ENCODE peak calls at places on chromosomes 2 and 18, in seven cellular contexts. J is sigmoid colon, N is SJCRH30, F is stomach, H is dorsolateral prefrontal cortex, Z is AG04450, W is left lung. S is an unnamed sample.

GRCh38 chr2:88561646-88562388 is 65.4 kb downstream of the EIF2AK3 start:
- DNase-seq in W (no peak), F (no peak), Z (no peak), J (no peak), N (no peak), H (no peak), S (no peak)

GRCh38 chr2:159475793-159476192 is 140.6 kb downstream of the BAZ2B start:
- DNase-seq in J (no peak), Z (no peak), N (no peak), F (no peak), H (no peak), W (peak; percentile 19), S (no peak)

GRCh38 chr18:62585274-62586147 is 62.7 kb downstream of the ZCCHC2 start:
- DNase-seq in N (no peak), F (no peak), J (no peak), H (no peak), W (no peak), Z (no peak), S (no peak)

GRCh38 chr2:237886702-237887481 is 27.5 kb downstream of the RAMP1 start:
- DNase-seq in J (peak; percentile 100), Z (peak; percentile 55), N (no peak), H (no peak), W (no peak), F (no peak), S (no peak)

GRCh38 chr2:16709769-16710168 is 44.1 kb upstream of the CYRIA start:
- DNase-seq in N (no peak), W (no peak), Z (no peak), F (no peak), J (no peak), H (no peak), S (no peak)

GRCh38 chr2:182763311-182763912 is 47.4 kb downstream of the DNAJC10 start:
- DNase-seq in N (peak; percentile 61), W (no peak), F (no peak), Z (no peak), H (no peak), J (no peak), S (no peak)

GRCh38 chr18:36419913-36420531 is 122.5 kb downstream of the FHOD3 start:
- DNase-seq in W (no peak), H (no peak), J (no peak), Z (no peak), N (no peak), F (no peak), S (no peak)

GRCh38 chr2:156435725-156436476 is at the start of gene GPD2:
- DNase-seq in W (peak; percentile 100), Z (peak; percentile 42), N (peak; percentile 56), H (peak; percentile 85), J (peak; percentile 95), F (peak; percentile 92), S (peak; percentile 95)

GRCh38 chr2:10424051-10424450 is 24.1 kb downstream of the ODC1 start:
- DNase-seq in F (no peak), J (no peak), Z (peak; percentile 51), W (peak; percentile 37), H (no peak), N (no peak), S (no peak)

GRCh38 chr2:117271631-117272030 is 542.9 kb upstream of the DDX18 start:
- DNase-seq in W (no peak), H (no peak), J (no peak), Z (no peak), N (no peak), F (no peak), S (no peak)

GRCh38 chr2:105324732-105325131 is 4.8 kb downstream of the TGFBRAP1 start:
- DNase-seq in H (no peak), N (peak; percentile 85), Z (no peak), W (no peak), F (no peak), J (no peak), S (no peak)

GRCh38 chr2:69308338-69308737 is 78.7 kb downstream of the GFPT1 start:
- DNase-seq in F (no peak), W (no peak), Z (no peak), N (no peak), J (no peak), H (no peak), S (no peak)

GRCh38 chr2:120438301-120439066 is 92.5 kb downstream of the INHBB start:
- DNase-seq in F (no peak), J (peak; percentile 34), H (no peak), W (no peak), N (no peak), Z (no peak), S (no peak)

GRCh38 chr2:74849228-74849892 is 15.4 kb downstream of the HK2 start:
- DNase-seq in J (no peak), N (no peak), F (peak; percentile 75), W (peak; percentile 84), Z (no peak), H (no peak), S (no peak)

GRCh38 chr2:80437959-80438358 is 133.4 kb upstream of the LRRTM1 start:
- DNase-seq in J (no peak), F (no peak), W (no peak), Z (no peak), N (no peak), H (no peak), S (no peak)

GRCh38 chr2:236157815-236158498 is 10.2 kb downstream of the GBX2 start:
- DNase-seq in J (no peak), Z (no peak), W (peak; percentile 31), F (no peak), H (no peak), N (no peak), S (no peak)
- H3K27me3 ChIP-seq in J (peaks cover 38% of the 10 kb centered on the region), Z (peaks cover 68% of the 10 kb centered on the region), W (peaks cover 71% of the 10 kb centered on the region), F (peaks cover 74% of the 10 kb centered on the region), H (peaks cover 34% of the 10 kb centered on the region), N (no peaks in the 10 kb centered on the region), S (no peaks in the 10 kb centered on the region)

DNA sequence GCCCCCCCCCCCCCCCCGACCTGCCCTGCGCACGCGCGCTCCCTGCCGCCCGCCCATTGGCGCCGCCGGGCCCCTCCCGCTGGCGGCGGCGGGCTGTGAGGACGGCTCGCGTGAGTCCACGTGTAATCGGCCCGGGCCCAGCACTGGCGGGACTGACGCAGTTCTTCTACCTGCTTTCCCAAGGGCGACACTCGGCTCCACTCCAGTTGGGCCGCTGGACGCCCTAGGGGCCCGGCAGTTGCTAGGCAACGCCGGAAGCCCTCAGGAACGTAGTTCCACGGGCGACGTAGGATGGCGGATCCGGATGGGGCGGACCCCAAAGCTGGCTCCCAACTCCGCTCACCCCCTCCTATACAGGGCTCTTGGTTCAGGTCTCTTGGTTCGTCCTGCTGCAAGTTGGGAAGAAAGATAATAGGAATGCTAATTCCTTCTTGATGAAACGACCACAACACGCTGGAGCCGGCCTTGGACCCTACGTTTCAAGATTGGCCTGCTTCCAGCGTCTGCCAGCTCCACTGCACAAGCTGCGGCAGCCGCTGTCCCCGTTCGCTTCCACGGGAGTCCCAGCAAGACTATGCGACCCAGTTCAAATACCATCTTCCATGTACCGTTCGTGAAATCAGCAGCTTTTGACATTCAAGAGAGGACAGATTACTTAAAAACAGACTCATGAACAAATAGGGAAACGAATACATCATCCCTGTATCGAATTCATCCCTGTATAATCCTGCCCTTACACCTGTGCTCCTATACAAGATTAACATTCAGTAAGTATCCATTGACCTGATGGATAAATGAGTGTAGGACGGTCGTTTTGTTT is 415 bp upstream of the MCFD2 start:
- DNase-seq in F (peak; percentile 95), Z (peak; percentile 72), H (peak; percentile 85), N (peak; percentile 94), J (peak; percentile 97), W (peak; percentile 96), S (peak; percentile 98)
- H3K27me3 ChIP-seq in F (no peaks in the 10 kb centered on the region), Z (no peaks in the 10 kb centered on the region), H (no peaks in the 10 kb centered on the region), N (no peaks in the 10 kb centered on the region), J (no peaks in the 10 kb centered on the region), W (no peaks in the 10 kb centered on the region), S (no peaks in the 10 kb centered on the region)

GRCh38 chr2:144333144-144333555 is 186.8 kb downstream of the ZEB2 start:
- DNase-seq in J (no peak), N (no peak), Z (no peak), F (no peak), H (no peak), W (no peak), S (no peak)

GRCh38 chr2:144329472-144329871 is 190.4 kb downstream of the ZEB2 start:
- DNase-seq in H (no peak), J (no peak), F (no peak), N (no peak), Z (no peak), W (no peak), S (no peak)

GRCh38 chr2:144332356-144333143 is 187.4 kb downstream of the ZEB2 start:
- DNase-seq in J (peak; percentile 90), W (peak; percentile 98), F (peak; percentile 89), N (peak; percentile 93), Z (peak; percentile 54), H (peak; percentile 87), S (peak; percentile 33)

GRCh38 chr2:144331652-144332355 is 188.1 kb downstream of the ZEB2 start:
- DNase-seq in F (no peak), J (peak; percentile 83), N (no peak), Z (no peak), H (peak; percentile 67), W (no peak), S (peak; percentile 84)

DNA sequence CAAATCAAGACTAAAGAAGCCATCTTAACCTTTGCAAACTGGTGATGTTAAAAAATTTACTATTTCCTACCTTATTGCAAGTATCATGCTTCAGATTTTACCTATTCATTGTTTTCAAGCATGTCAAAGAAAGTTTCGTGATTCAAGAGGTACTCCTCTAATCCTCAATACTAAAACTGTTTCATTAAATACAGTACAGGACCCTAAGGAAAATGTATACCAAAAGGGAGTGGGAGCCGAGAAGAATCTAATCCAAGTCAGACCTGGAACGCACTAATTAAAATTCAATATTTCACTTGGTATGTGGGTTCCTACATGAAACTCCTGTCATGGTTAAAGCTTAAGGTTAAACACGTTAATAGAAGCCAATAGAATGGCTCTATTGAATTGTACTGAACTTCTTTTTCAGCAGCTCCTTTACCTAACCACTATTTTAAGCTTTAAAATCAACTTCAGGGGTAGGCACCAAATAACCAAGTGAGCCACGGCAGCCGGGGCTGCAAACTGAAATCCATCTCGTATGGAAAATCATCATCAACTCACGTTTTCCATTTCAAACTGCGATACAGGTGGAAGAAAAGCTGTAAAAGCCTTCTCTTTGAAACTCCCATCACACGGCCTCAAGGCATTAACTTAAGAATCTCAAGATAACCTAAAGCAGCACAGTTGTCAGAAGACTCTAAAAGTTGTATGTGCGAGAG is 188.8 kb downstream of the ZEB2 start:
- DNase-seq in N (peak; percentile 42), H (no peak), F (no peak), Z (no peak), W (peak; percentile 32), J (no peak), S (no peak)
- H3K27me3 ChIP-seq in N (no peaks in the 10 kb centered on the region), H (no peaks in the 10 kb centered on the region), F (no peaks in the 10 kb centered on the region), Z (no peaks in the 10 kb centered on the region), W (no peaks in the 10 kb centered on the region), J (no peaks in the 10 kb centered on the region), S (no peaks in the 10 kb centered on the region)

GRCh38 chr2:19360266-19360665 is 1.8 kb upstream of the OSR1 start:
- DNase-seq in N (no peak), H (no peak), F (no peak), J (no peak), W (no peak), Z (no peak), S (no peak)

GRCh38 chr2:19360881-19361321 is 2.5 kb upstream of the OSR1 start:
- DNase-seq in N (no peak), Z (no peak), H (no peak), J (no peak), W (no peak), F (no peak), S (no peak)

GRCh38 chr2:19359021-19359357 is 566 bp upstream of the OSR1 start:
- DNase-seq in W (no peak), J (no peak), N (no peak), Z (no peak), F (no peak), H (no peak), S (no peak)

GRCh38 chr2:19358242-19359020 is at the start of gene OSR1:
- DNase-seq in J (peak; percentile 90), F (peak; percentile 55), H (no peak), Z (peak; percentile 76), N (peak; percentile 90), W (peak; percentile 87), S (no peak)

GRCh38 chr2:19359456-19359855 is 1.0 kb upstream of the OSR1 start:
- DNase-seq in F (no peak), J (no peak), H (no peak), W (no peak), N (no peak), Z (no peak), S (no peak)
- H3K27me3 ChIP-seq in F (peaks cover 89% of the 10 kb centered on the region), J (no peaks in the 10 kb centered on the region), H (peaks cover 98% of the 10 kb centered on the region), W (peaks cover 96% of the 10 kb centered on the region), N (peaks cover 7% of the 10 kb centered on the region), Z (no peaks in the 10 kb centered on the region), S (no peaks in the 10 kb centered on the region)

S was measured in ascending aorta.